ENCODE peak calls at places on chromosomes 1 and 21, in nine cellular contexts. W is HFF-Myc, B is endothelial cell, P is fibroblast of lung, V is MM.1S, X is psoas muscle, H is HFFc6, U is kidney epithelial cell, J is colonic mucosa. C is an unnamed sample.

GRCh38 chr1:40948741-40949528 is 30.6 kb upstream of the CTPS1 start:
- DNase-seq in U (peak), B (peak), J (peak), X (no peak), P (peak), V (peak), H (peak), W (peak), C (peak)

GRCh38 chr1:205435904-205436573 is 14.2 kb upstream of the LEMD1 start:
- DNase-seq in B (no peak), W (no peak), P (no peak), X (no peak), H (no peak), J (no peak), U (no peak), V (no peak), C (no peak)

GRCh38 chr21:42644223-42645208 is 8.9 kb upstream of the PDE9A start:
- DNase-seq in B (no peak), X (no peak), H (no peak), W (no peak), V (no peak), P (peak), J (no peak), U (no peak), C (no peak)

GRCh38 chr1:185376288-185376687 is 59.2 kb upstream of the IVNS1ABP start:
- DNase-seq in P (no peak), W (no peak), X (no peak), J (no peak), H (no peak), V (peak), U (no peak), B (no peak), C (no peak)

GRCh38 chr1:177753655-177754054 is 216.2 kb downstream of the SEC16B start:
- DNase-seq in P (no peak), X (no peak), H (no peak), U (no peak), J (no peak), V (no peak), B (no peak), W (no peak), C (no peak)

GRCh38 chr1:218985424-218985823 is 188.3 kb upstream of the LYPLAL1 start:
- DNase-seq in X (no peak), V (no peak), U (no peak), B (no peak), P (no peak), J (no peak), H (no peak), W (no peak), C (no peak)

GRCh38 chr1:222521299-222522104 is 26.4 kb downstream of the HHIPL2 start:
- DNase-seq in J (no peak), U (peak), H (peak), P (peak), V (no peak), W (peak), X (no peak), B (no peak), C (no peak)

GRCh38 chr1:38244218-38244617 is 197.6 kb upstream of the POU3F1 start:
- DNase-seq in P (no peak), H (no peak), U (no peak), J (no peak), B (no peak), W (no peak), X (no peak), V (no peak), C (no peak)

GRCh38 chr1:208159542-208160258 is 84.5 kb downstream of the PLXNA2 start:
- DNase-seq in U (peak), J (no peak), B (no peak), X (peak), H (peak), V (no peak), P (peak), W (peak), C (no peak)

GRCh38 chr1:50108497-50109073 is at the start of gene ELAVL4:
- DNase-seq in B (no peak), U (no peak), X (no peak), J (no peak), W (no peak), H (no peak), P (no peak), V (no peak), C (no peak)

GRCh38 chr1:205346956-205347574 is 9.7 kb downstream of the KLHDC8A start:
- DNase-seq in U (peak), P (no peak), W (no peak), H (no peak), V (no peak), X (no peak), B (no peak), J (no peak), C (no peak)

GRCh38 chr1:18256318-18257235 is 149.0 kb downstream of the IGSF21 start:
- DNase-seq in B (peak), U (peak), X (peak), V (peak), P (peak), H (no peak), W (peak), J (peak), C (peak)

GRCh38 chr1:111139234-111139955 is 498 bp downstream of the DRAM2 start:
- DNase-seq in U (peak), B (peak), W (no peak), H (peak), P (peak), J (peak), V (peak), X (peak), C (peak)

GRCh38 chr1:2307206-2307605 is 79.1 kb downstream of the SKI start:
- DNase-seq in P (no peak), U (no peak), X (no peak), B (no peak), V (no peak), W (no peak), J (no peak), H (no peak), C (no peak)

GRCh38 chr1:12654657-12655056 is 10.8 kb downstream of the AADACL4 start:
- DNase-seq in W (no peak), J (peak), B (no peak), U (no peak), P (no peak), V (no peak), H (no peak), X (no peak), C (no peak)

GRCh38 chr1:165949335-165950130 is 122.1 kb downstream of the UCK2 start:
- DNase-seq in H (no peak), P (no peak), X (no peak), J (no peak), W (no peak), V (peak), U (no peak), B (peak), C (no peak)

DNA sequence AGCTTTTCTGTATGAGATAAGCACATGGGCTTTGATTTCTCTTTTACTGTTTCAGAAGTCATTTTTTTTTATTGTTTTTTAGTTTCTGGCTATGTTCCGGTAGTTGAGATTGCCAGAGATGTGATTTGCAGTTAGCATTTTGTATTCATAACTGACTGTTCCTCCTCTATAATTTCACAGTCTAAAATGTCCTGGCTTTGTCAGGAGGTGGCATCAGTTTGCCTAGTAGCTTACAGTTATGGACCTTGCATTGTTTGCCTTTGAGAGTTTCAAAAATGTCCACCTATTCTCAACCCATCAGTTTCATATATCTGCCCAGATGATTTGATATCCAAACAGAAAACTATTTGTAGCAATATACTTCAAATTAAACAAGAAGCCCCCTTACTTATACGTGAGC is 39.5 kb upstream of the ST6GALNAC3 start:
- DNase-seq in X (no peak), H (no peak), U (no peak), P (peak), W (no peak), V (no peak), J (peak), B (no peak), C (no peak)
- TF ChIP-seq CTCF in X (no peak), H (peak), U (peak), P (peak), W (peak), V (peak), J (no peak), B (no peak), C (no peak)

DNA sequence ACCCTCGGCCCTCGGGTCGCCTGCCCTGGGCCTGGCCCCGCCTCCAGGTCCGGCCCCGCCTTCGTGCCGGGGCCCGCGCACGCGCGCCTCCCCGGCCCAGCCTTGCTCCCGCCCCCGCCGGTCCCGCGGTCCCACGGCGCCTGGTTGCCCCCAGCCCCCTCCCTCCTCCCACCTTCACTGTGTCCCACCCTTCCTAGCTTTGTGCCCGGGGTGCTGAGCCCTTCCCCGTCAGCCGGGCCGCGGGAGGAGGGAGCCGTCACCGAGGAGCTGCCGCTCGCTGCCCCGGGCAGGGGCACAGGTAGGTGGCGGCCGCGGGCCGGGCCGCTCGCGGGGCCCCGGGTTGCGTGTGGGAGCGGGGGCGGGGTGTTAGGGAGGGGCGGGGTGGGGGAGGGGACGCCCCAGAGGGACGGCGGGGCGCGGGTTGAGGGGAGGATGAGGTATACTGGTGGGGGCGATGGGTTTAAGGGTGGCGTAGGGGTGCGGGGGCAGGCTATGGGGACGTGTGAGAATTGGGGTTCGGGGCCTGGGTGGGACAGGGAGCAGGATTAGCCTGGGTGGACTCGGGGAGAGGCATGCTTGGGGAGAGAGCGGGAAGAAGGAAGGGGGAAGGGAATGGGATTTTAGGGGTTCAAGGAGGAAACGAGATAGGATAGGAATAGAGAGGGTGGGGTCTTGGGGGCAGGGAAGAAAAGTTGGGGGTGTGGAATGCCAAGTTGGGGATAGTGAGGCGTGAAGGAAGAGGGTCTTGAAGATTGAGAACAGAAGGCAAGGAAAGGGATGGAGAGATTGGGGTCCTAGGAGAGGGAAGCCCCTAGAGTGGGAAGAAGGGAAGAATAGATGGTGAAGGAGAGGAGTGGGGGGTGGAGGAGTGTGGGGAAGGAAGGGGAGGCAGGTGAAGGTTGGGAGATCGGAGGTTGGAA is at the start of gene LRRC42:
- DNase-seq in X (no peak), P (no peak), V (no peak), J (no peak), W (no peak), U (no peak), H (no peak), B (no peak), C (peak)
- TF ChIP-seq CTCF in X (peak), P (no peak), V (peak), J (no peak), W (no peak), U (no peak), H (no peak), B (no peak), C (no peak)

GRCh38 chr1:234579967-234580366 is 30.0 kb downstream of the IRF2BP2 start:
- DNase-seq in U (no peak), J (no peak), W (no peak), P (no peak), V (no peak), X (no peak), H (peak), B (no peak), C (peak)
- TF ChIP-seq CTCF in U (peak), J (no peak), W (peak), P (peak), V (peak), X (peak), H (peak), B (peak), C (no peak)

GRCh38 chr1:170012920-170013319 is 61.6 kb downstream of the KIFAP3 start:
- DNase-seq in P (no peak), H (no peak), V (no peak), X (no peak), J (no peak), U (no peak), B (no peak), W (no peak), C (no peak)
- TF ChIP-seq CTCF in P (no peak), H (no peak), V (no peak), X (no peak), J (no peak), U (no peak), B (no peak), W (no peak), C (no peak)

DNA sequence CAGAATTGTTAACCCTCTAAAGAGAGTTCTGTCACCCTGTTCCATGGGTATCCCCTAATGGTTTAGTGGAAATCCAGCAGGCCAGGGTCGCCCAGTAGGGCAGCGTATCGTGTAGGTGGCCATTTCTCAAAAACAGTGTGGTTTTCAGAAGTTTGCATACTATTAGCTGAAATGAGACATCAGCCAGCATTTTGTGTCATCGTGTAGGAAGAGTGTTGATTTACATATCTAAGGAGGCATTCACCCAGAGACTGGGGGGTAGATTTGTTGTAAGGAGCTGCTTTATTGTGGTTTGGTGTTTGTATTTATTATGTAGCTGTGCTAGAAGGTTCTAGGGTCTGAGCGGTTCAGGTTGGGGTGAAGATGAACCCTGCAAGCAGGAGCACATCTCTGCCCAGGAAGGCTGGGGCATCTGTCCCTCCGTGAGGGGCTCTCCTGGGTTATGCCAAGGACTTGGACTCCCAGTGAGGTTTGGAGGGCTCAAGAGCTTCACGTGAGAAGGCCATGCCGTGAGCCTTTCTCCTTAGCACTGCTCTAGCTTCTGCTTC is 174.4 kb downstream of the PGBD5 start:
- DNase-seq in J (no peak), B (no peak), P (no peak), U (no peak), H (no peak), W (no peak), X (no peak), V (no peak), C (peak)
- TF ChIP-seq CTCF in J (no peak), B (no peak), P (no peak), U (no peak), H (no peak), W (no peak), X (no peak), V (no peak), C (no peak)

DNA sequence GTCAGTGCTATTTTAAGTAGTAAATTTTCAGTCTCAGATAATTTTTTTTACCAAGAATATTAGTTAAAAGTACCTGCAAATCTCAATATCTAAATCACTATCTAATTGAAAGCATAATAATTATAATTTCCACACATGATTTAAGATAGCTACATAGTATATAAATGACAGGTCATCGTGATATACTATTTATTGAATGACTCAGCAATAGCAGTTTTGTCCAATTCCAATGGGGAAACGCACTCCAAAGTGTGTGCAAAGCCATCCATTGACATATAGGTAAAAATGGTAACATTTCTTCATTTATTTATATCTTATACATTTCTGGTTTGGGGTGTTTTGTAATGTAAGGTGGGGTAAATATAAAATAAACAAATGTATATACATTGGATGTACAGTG is 19.5 kb downstream of the ADGRL4 start:
- DNase-seq in P (no peak), B (no peak), U (no peak), W (no peak), X (no peak), V (no peak), H (no peak), J (no peak), C (no peak)
- TF ChIP-seq CTCF in P (no peak), B (no peak), U (no peak), W (no peak), X (no peak), V (no peak), H (no peak), J (no peak), C (no peak)

GRCh38 chr21:34091032-34091431 is 17.7 kb downstream of the MRPS6 start:
- DNase-seq in J (no peak), H (no peak), V (no peak), B (no peak), W (no peak), X (no peak), U (no peak), P (no peak), C (no peak)

GRCh38 chr21:34093083-34093482 is 19.7 kb downstream of the MRPS6 start:
- DNase-seq in W (no peak), H (no peak), V (no peak), B (no peak), P (no peak), U (no peak), J (no peak), X (no peak), C (no peak)

GRCh38 chr21:34088752-34089151 is 15.4 kb downstream of the MRPS6 start:
- DNase-seq in J (no peak), X (no peak), V (no peak), U (no peak), P (no peak), B (no peak), H (no peak), W (no peak), C (no peak)

GRCh38 chr21:34092241-34092921 is 19.0 kb downstream of the MRPS6 start:
- DNase-seq in W (no peak), V (no peak), P (no peak), X (no peak), B (no peak), H (no peak), J (no peak), U (no peak), C (no peak)

DNA sequence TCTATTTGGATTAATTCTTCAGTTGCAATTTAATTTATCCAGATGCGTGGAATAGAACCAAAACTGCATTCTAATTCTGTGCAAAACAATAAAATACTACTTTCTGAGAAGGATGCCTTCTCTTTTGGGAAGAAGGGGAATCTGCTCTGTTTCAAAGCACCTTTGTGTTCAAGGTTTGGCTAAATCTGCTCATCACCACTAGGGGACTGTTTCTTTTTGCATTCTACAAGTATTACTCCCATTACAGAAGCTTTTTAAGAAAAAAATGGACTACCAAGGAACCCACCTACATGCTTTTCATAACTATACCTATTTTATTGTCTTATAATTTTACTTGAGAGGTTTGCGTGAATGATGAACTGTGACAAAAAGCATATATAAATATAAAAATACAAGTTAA is 18.2 kb downstream of the MRPS6 start:
- DNase-seq in H (no peak), X (no peak), W (no peak), J (no peak), B (no peak), V (no peak), P (no peak), U (no peak), C (no peak)
- TF ChIP-seq CTCF in H (peak), X (peak), W (peak), J (no peak), B (peak), V (peak), P (peak), U (peak), C (no peak)

GRCh38 chr1:175338447-175339135 is 146.0 kb upstream of the KIAA0040 start:
- DNase-seq in B (peak), V (peak), U (no peak), X (no peak), J (peak), P (no peak), H (no peak), W (no peak), C (peak)
- TF ChIP-seq CTCF in B (peak), V (peak), U (peak), X (peak), J (peak), P (peak), H (no peak), W (peak), C (peak)